ENCODE peak calls at places on chromosomes 13 and 19, in eight cellular contexts. X, I, J, M, N, Q, S and B are unnamed samples.

GRCh38 chr19:21604351-21604926 is 99.0 kb downstream of the ZNF429 start:
- ATAC-seq in N (peak; percentile 61), X (no peak), J (peak; percentile 59), M (no peak), S (peak; percentile 62), Q (peak; percentile 66), I (peak; percentile 36), B (no peak)

GRCh38 chr13:26837997-26838396 is 77.4 kb upstream of the GPR12 start:
- ATAC-seq in J (peak; percentile 74), S (no peak), X (peak; percentile 14), M (no peak), N (no peak), I (no peak), Q (peak; percentile 60), B (no peak)

GRCh38 chr19:35318679-35319448 is 10.1 kb upstream of the CD22 start:
- ATAC-seq in X (peak; percentile 95), I (peak; percentile 85), J (peak; percentile 94), Q (peak; percentile 46), N (peak; percentile 65), M (peak; percentile 61), S (no peak), B (peak; percentile 85)

GRCh38 chr19:1214299-1214861 is 8.8 kb downstream of the STK11 start:
- ATAC-seq in I (no peak), Q (peak; percentile 1), M (no peak), N (no peak), X (no peak), S (peak; percentile 1), J (peak; percentile 1), B (peak; percentile 4)

GRCh38 chr13:79456656-79457365 is 24.1 kb upstream of the NDFIP2 start:
- ATAC-seq in X (no peak), M (peak; percentile 53), J (no peak), S (no peak), Q (no peak), I (peak; percentile 81), N (no peak), B (no peak)

GRCh38 chr13:49262634-49263033 is 14.9 kb downstream of the CDADC1 start:
- ATAC-seq in X (no peak), J (no peak), N (no peak), M (no peak), I (peak; percentile 53), S (no peak), Q (no peak), B (no peak)

GRCh38 chr13:45786293-45786920 is 65.1 kb downstream of the SIAH3 start:
- ATAC-seq in J (no peak), S (no peak), X (no peak), Q (peak; percentile 27), I (no peak), N (no peak), M (no peak), B (no peak)

GRCh38 chr19:7742991-7743390 is 4.3 kb downstream of the CD209 start:
- ATAC-seq in Q (no peak), S (no peak), X (no peak), M (no peak), J (no peak), N (no peak), I (no peak), B (no peak)

GRCh38 chr13:109611912-109612691 is 174.3 kb downstream of the IRS2 start:
- ATAC-seq in N (no peak), S (no peak), J (no peak), M (no peak), X (no peak), Q (no peak), I (no peak), B (no peak)

GRCh38 chr13:110828705-110829104 is 86.2 kb downstream of the ANKRD10 start:
- ATAC-seq in X (no peak), Q (no peak), M (no peak), S (no peak), I (no peak), N (no peak), J (no peak), B (no peak)

GRCh38 chr19:11458236-11458900 is 22.5 kb downstream of the ELAVL3 start:
- ATAC-seq in X (no peak), S (no peak), Q (no peak), N (no peak), I (no peak), J (no peak), M (no peak), B (no peak)

GRCh38 chr13:24718192-24718965 is 38.2 kb downstream of the ATP12A start:
- ATAC-seq in I (no peak), S (no peak), N (no peak), Q (peak; percentile 23), X (no peak), J (no peak), M (no peak), B (no peak)

GRCh38 chr19:41323430-41324125 is 13.6 kb downstream of the CCDC97 start:
- ATAC-seq in I (no peak), J (no peak), N (no peak), S (no peak), M (no peak), Q (peak; percentile 57), X (no peak), B (peak; percentile 73)

GRCh38 chr13:106246237-106246636 is 289.2 kb downstream of the EFNB2 start:
- ATAC-seq in J (no peak), I (no peak), N (no peak), X (no peak), M (no peak), Q (no peak), S (no peak), B (no peak)

GRCh38 chr19:18128044-18128443 is 24.9 kb upstream of the PIK3R2 start:
- ATAC-seq in J (no peak), S (no peak), M (peak; percentile 33), N (peak; percentile 62), Q (no peak), X (no peak), I (peak; percentile 83), B (no peak)

GRCh38 chr13:32080328-32080744 is 48.8 kb downstream of the FRY start:
- ATAC-seq in X (no peak), J (no peak), N (no peak), S (peak; percentile 71), M (no peak), Q (no peak), I (no peak), B (no peak)

GRCh38 chr13:112617754-112618375 is 29.9 kb upstream of the TUBGCP3 start:
- ATAC-seq in S (no peak), N (no peak), J (no peak), X (no peak), I (no peak), Q (no peak), M (no peak), B (no peak)

GRCh38 chr19:44587863-44588752 is 25.3 kb upstream of the IGSF23 start:
- ATAC-seq in S (peak; percentile 65), J (peak; percentile 90), X (peak; percentile 89), I (peak; percentile 88), M (peak; percentile 78), N (peak; percentile 33), Q (no peak), B (no peak)

GRCh38 chr19:38323276-38323675 is 3.6 kb downstream of the KCNK6 start:
- ATAC-seq in J (no peak), Q (no peak), M (no peak), N (no peak), I (no peak), X (no peak), S (no peak), B (no peak)

GRCh38 chr13:114015111-114015551 is 41.3 kb upstream of the C13orf46 start:
- ATAC-seq in N (no peak), M (no peak), X (no peak), S (peak; percentile 84), Q (peak; percentile 7), J (peak; percentile 62), I (no peak), B (peak; percentile 10)

GRCh38 chr13:48738261-48738755 is 84.6 kb downstream of the CYSLTR2 start:
- ATAC-seq in S (no peak), X (no peak), M (no peak), Q (no peak), J (no peak), I (no peak), N (no peak), B (no peak)

GRCh38 chr19:43527860-43528622 is 1.0 kb upstream of the ETHE1 start:
- ATAC-seq in S (no peak), N (no peak), M (no peak), Q (no peak), X (no peak), J (no peak), I (peak; percentile 21), B (peak; percentile 47)

GRCh38 chr13:78934336-78934735 is 275.4 kb upstream of the OBI1 start:
- ATAC-seq in J (no peak), Q (no peak), I (no peak), X (no peak), N (no peak), S (no peak), M (no peak), B (no peak)

GRCh38 chr19:35478794-35479193 is 11.5 kb downstream of the KRTDAP start:
- ATAC-seq in I (no peak), S (no peak), Q (no peak), N (no peak), J (peak; percentile 57), M (no peak), X (no peak), B (no peak)

GRCh38 chr19:7554990-7555864 is 19.7 kb downstream of the PNPLA6 start:
- ATAC-seq in M (no peak), S (no peak), Q (no peak), N (no peak), I (no peak), X (peak; percentile 52), J (peak; percentile 5), B (no peak)